ENCODE peak calls at places on chromosome 15, in five cellular contexts. I, K, D, O and Z are unnamed samples.

GRCh38 chr15:75367406-75367912 is 948 bp downstream of the MAN2C1 start:
- DNase-seq in D (no peak), K (no peak), I (no peak), O (no peak), Z (no peak)

GRCh38 chr15:66956672-66957540 is 108.5 kb upstream of the SMAD3 start:
- DNase-seq in K (no peak), O (no peak), I (no peak), D (no peak), Z (no peak)

GRCh38 chr15:68019814-68020525 is 34.1 kb upstream of the PIAS1 start:
- DNase-seq in K (no peak), D (no peak), I (no peak), O (no peak), Z (no peak)

GRCh38 chr15:92074646-92075045 is 221.1 kb downstream of the SLCO3A1 start:
- DNase-seq in O (peak), K (no peak), D (peak), I (no peak), Z (no peak)

GRCh38 chr15:78715930-78716329 is 74.9 kb upstream of the CHRNB4 start:
- DNase-seq in K (no peak), D (no peak), O (no peak), I (no peak), Z (no peak)

GRCh38 chr15:37108725-37109124 is 8.4 kb upstream of the MEIS2 start:
- DNase-seq in K (no peak), I (no peak), O (no peak), D (no peak), Z (no peak)

GRCh38 chr15:66594836-66595235 is 29.0 kb upstream of the LCTL start:
- DNase-seq in D (no peak), I (no peak), O (no peak), K (no peak), Z (no peak)

GRCh38 chr15:27545494-27546255 is 553.4 kb downstream of the OCA2 start:
- DNase-seq in I (no peak), K (no peak), D (no peak), O (no peak), Z (no peak)

GRCh38 chr15:85305050-85305449 is 75.4 kb upstream of the AKAP13 start:
- DNase-seq in D (no peak), I (no peak), K (no peak), O (no peak), Z (no peak)

GRCh38 chr15:51093865-51094605 is 671 bp downstream of the TNFAIP8L3 start:
- DNase-seq in I (peak), D (peak), O (peak), K (no peak), Z (no peak)

GRCh38 chr15:100202309-100202943 is 139.3 kb downstream of the ADAMTS17 start:
- DNase-seq in D (no peak), I (no peak), O (peak), K (no peak), Z (no peak)

GRCh38 chr15:79897701-79898113 is 893 bp upstream of the MTHFS start:
- DNase-seq in O (no peak), K (no peak), I (no peak), D (no peak), Z (no peak)

GRCh38 chr15:96243701-96244100 is 86.8 kb upstream of the NR2F2 start:
- DNase-seq in D (no peak), O (no peak), K (no peak), I (no peak), Z (no peak)

GRCh38 chr15:31435891-31436628 is 109.4 kb downstream of the KLF13 start:
- DNase-seq in O (no peak), I (no peak), K (no peak), D (no peak), Z (no peak)

GRCh38 chr15:64022571-64022970 is 23.7 kb downstream of the DAPK2 start:
- DNase-seq in O (no peak), K (no peak), I (no peak), D (no peak), Z (no peak)

GRCh38 chr15:64023215-64023614 is 23.1 kb downstream of the DAPK2 start:
- DNase-seq in I (no peak), D (no peak), K (no peak), O (no peak), Z (no peak)

GRCh38 chr15:64019764-64020163 is 26.5 kb downstream of the DAPK2 start:
- DNase-seq in I (no peak), D (peak), O (peak), K (no peak), Z (no peak)

GRCh38 chr15:64029111-64029510 is 17.2 kb downstream of the DAPK2 start:
- DNase-seq in K (no peak), D (no peak), O (no peak), I (no peak), Z (no peak)

GRCh38 chr15:64024172-64025050 is 21.9 kb downstream of the DAPK2 start:
- DNase-seq in O (no peak), D (no peak), K (no peak), I (no peak), Z (no peak)
- TF ChIP-seq CTCF in O (no peak), D (no peak), K (no peak), I (no peak), Z (no peak)

DNA sequence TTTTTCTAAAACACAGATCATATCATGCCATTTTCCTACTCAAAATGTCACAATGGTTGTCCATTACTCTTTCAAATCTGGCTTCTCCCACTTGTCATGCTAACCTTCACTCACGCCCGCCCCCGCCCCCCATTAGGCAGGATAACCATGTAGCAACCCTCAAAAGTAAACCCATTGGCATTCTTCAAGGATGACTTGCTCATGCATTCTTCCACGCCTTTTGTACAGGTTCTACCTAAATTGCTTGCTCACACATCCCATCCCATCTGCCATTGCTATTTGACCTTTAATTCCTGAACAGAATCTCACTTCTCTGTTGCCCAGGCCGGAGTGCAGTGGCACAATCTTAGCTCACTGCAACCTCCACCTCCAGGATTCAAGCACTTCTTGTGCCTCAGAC is 389.3 kb downstream of the MCTP2 start:
- DNase-seq in K (no peak), I (no peak), D (no peak), O (no peak), Z (no peak)
- TF ChIP-seq CTCF in K (no peak), I (no peak), D (no peak), O (no peak), Z (no peak)

DNA sequence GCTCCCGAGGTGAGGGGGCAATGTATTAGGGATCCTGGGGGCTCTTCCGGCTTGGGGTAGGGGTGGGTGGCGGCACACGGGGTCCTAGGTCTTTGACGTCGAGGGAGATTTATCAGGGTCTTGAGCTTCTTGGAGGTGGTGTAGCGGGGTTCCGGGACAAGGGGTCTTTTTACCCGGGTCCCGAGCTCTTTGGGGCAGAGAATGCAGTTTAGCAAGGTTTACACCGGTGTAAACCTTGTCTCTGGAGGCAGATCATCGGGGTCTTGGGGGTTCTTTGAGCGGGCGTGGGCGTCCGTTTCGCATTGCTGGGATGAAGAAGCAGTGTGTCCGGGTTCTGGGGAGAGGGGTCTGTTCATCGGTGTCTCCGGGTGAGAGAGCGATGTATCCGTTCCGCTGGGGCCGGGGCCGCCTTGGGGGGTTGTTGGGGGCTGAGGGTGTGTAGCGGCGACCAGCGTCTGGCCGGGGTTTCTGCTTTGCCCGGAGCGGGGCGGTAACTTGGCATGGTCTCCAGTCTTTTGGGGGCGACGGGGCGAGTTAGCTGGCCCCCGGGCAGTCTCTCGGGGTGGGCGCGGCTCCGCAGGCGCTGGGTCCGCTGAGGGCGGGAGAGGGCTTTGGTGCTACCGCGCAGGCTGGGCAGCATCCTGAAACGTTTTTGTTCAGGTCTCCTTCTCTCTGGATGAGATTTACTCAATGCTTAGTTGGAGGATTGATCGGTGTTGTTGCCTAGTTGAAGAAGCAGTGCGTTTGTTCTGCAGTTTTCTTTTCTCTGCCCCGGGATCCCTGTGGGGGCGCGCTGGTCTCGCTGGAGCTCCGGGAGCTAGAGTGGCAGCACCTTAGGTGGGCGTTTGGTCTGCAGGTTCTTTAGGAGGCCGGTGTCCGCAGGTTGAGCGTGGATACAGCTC is 792 bp downstream of the GLCE start:
- DNase-seq in D (peak), K (peak), I (peak), O (peak), Z (no peak)
- TF ChIP-seq CTCF in D (peak), K (no peak), I (no peak), O (no peak), Z (peak)

GRCh38 chr15:70395164-70395563 is 297.4 kb upstream of the TLE3 start:
- DNase-seq in O (no peak), I (no peak), K (no peak), D (no peak), Z (no peak)
- TF ChIP-seq CTCF in O (no peak), I (no peak), K (no peak), D (no peak), Z (no peak)